ENCODE peak calls at places on chromosomes 11 and 22, in six cellular contexts. W is mucosa of descending colon, P is fibroblast of lung, O is spleen, C is nephron progenitor cell, F is Peyer's patch. X is an unnamed sample.

GRCh38 chr22:20412474-20413216 is 18.7 kb downstream of the ZNF74 start:
- DNase-seq in W (no peak), P (no peak), O (peak), C (no peak), F (peak), X (no peak)

GRCh38 chr22:37157516-37158289 is 8.0 kb upstream of the IL2RB start:
- DNase-seq in W (no peak), P (peak), O (peak), C (no peak), F (no peak), X (no peak)

GRCh38 chr11:47109882-47110281 is 66.8 kb downstream of the ARFGAP2 start:
- DNase-seq in W (no peak), P (no peak), O (no peak), C (no peak), F (no peak), X (no peak)

GRCh38 chr11:124150684-124151083 is 32.5 kb upstream of the OR10D3 start:
- DNase-seq in W (no peak), P (no peak), O (no peak), C (no peak), F (no peak), X (no peak)

GRCh38 chr11:106449756-106450155 is 372.3 kb downstream of the AASDHPPT start:
- DNase-seq in W (no peak), P (no peak), O (no peak), C (no peak), F (no peak), X (no peak)

GRCh38 chr11:72623052-72623451 is 51.2 kb downstream of the PDE2A start:
- DNase-seq in W (no peak), P (no peak), O (no peak), C (no peak), F (no peak), X (no peak)

GRCh38 chr22:20565079-20565734 is 57.8 kb downstream of the MED15 start:
- DNase-seq in W (no peak), P (no peak), O (peak), C (no peak), F (no peak), X (no peak)

GRCh38 chr22:50218996-50219727 is 18.4 kb downstream of the SELENOO start:
- DNase-seq in W (peak), P (peak), O (no peak), C (no peak), F (peak), X (peak)

GRCh38 chr11:325796-326591 is 5.3 kb upstream of the IFITM3 start:
- DNase-seq in W (no peak), P (no peak), O (peak), C (no peak), F (no peak), X (no peak)

GRCh38 chr22:27318516-27318915 is 483.0 kb downstream of the MN1 start:
- DNase-seq in W (peak), P (peak), O (no peak), C (no peak), F (no peak), X (peak)

GRCh38 chr11:69301033-69301490 is 7.1 kb downstream of the MYEOV start:
- DNase-seq in W (no peak), P (no peak), O (no peak), C (no peak), F (no peak), X (no peak)

GRCh38 chr11:120660024-120660565 is 148.5 kb downstream of the GRIK4 start:
- DNase-seq in W (peak), P (peak), O (peak), C (peak), F (peak), X (peak)

GRCh38 chr11:122604626-122605025 is 50.9 kb upstream of the UBASH3B start:
- DNase-seq in W (no peak), P (no peak), O (no peak), C (no peak), F (no peak), X (no peak)

GRCh38 chr22:22938672-22939536 is 51.3 kb downstream of the IGLL5 start:
- DNase-seq in W (no peak), P (no peak), O (no peak), C (no peak), F (peak), X (no peak)

GRCh38 chr11:117152066-117152465 is 8.0 kb downstream of the PAFAH1B2 start:
- DNase-seq in W (no peak), P (no peak), O (no peak), C (no peak), F (no peak), X (no peak)

GRCh38 chr11:94245121-94245520 is 59.3 kb upstream of the IZUMO1R start:
- DNase-seq in W (no peak), P (no peak), O (no peak), C (no peak), F (no peak), X (no peak)

GRCh38 chr11:72604256-72604655 is 70.0 kb downstream of the PDE2A start:
- DNase-seq in W (no peak), P (no peak), O (no peak), C (no peak), F (no peak), X (no peak)

GRCh38 chr22:37588540-37589215 is 8.8 kb upstream of the LGALS2 start:
- DNase-seq in W (peak), P (no peak), O (no peak), C (no peak), F (peak), X (no peak)

GRCh38 chr22:50603511-50604255 is 3.1 kb downstream of the MAPK8IP2 start:
- DNase-seq in W (no peak), P (no peak), O (no peak), C (no peak), F (no peak), X (no peak)

GRCh38 chr11:69264486-69264885 is 29.5 kb upstream of the MYEOV start:
- DNase-seq in W (no peak), P (no peak), O (peak), C (no peak), F (no peak), X (no peak)

GRCh38 chr11:77361184-77361583 is 59.7 kb upstream of the GDPD4 start:
- DNase-seq in W (no peak), P (peak), O (no peak), C (no peak), F (no peak), X (no peak)

GRCh38 chr11:123755344-123755743 is 1.0 kb upstream of the OR6X1 start:
- DNase-seq in W (no peak), P (no peak), O (no peak), C (no peak), F (no peak), X (no peak)

GRCh38 chr11:73781303-73781702 is 6.4 kb upstream of the MRPL48 start:
- DNase-seq in W (no peak), P (no peak), O (no peak), C (no peak), F (no peak), X (no peak)

GRCh38 chr11:73784734-73785133 is 2.9 kb upstream of the MRPL48 start:
- DNase-seq in W (no peak), P (no peak), O (no peak), C (no peak), F (no peak), X (no peak)

GRCh38 chr11:73784080-73784634 is 3.5 kb upstream of the MRPL48 start:
- DNase-seq in W (no peak), P (no peak), O (no peak), C (no peak), F (no peak), X (peak)

GRCh38 chr11:73783483-73784020 is 4.1 kb upstream of the MRPL48 start:
- DNase-seq in W (no peak), P (no peak), O (no peak), C (no peak), F (no peak), X (no peak)

GRCh38 chr11:73779084-73779902 is 8.4 kb upstream of the MRPL48 start:
- DNase-seq in W (peak), P (peak), O (peak), C (peak), F (peak), X (peak)
- TF ChIP-seq CTCF in W (no peak), P (no peak), O (no peak), C (no peak), F (no peak), X (no peak)

GRCh38 chr11:8765294-8765693 is 82.7 kb downstream of the RPL27A start:
- DNase-seq in W (no peak), P (peak), O (no peak), C (no peak), F (no peak), X (no peak)

GRCh38 chr11:8766993-8767374 is 84.4 kb downstream of the RPL27A start:
- DNase-seq in W (no peak), P (no peak), O (no peak), C (no peak), F (no peak), X (peak)

GRCh38 chr11:8766043-8766992 is 83.7 kb downstream of the RPL27A start:
- DNase-seq in W (no peak), P (peak), O (no peak), C (no peak), F (no peak), X (no peak)

GRCh38 chr11:8767466-8768142 is 85.0 kb downstream of the RPL27A start:
- DNase-seq in W (no peak), P (peak), O (no peak), C (no peak), F (no peak), X (peak)

DNA sequence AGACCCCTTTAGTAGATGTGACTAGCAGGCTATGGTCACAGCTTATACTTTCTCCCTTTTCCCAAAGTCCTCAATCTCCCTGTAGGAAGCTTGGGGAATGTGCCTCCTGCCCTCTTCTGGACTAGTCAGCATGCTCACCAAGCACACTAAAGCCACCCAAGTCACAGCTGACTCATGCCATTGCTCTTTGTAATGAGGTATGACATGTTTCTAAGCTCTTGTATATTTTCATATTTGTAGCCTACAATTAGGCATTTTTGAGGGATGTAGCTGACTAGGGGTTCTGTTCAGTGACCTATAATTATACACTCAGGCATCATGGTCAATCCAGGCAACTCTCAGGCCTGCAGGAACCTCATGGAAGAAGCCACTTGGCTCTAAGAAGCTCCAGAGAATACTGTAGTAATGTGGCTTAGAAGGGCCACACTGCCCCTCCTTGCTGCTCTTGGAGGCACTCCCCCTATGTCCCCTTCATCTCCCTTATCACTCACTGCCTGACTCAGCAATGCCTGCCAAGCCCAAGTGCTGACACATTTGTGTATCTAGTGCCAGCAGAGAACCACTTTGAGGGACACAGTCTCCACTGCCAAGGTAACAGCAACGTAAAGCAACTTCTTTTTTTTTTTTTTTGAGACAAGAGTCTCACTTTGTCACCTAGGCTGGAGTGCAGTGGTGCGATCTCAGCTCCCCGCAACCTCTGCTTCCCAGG is 86.2 kb downstream of the RPL27A start:
- DNase-seq in W (no peak), P (peak), O (no peak), C (no peak), F (no peak), X (peak)
- TF ChIP-seq CTCF in W (no peak), P (peak), O (no peak), C (no peak), F (peak), X (no peak)

DNA sequence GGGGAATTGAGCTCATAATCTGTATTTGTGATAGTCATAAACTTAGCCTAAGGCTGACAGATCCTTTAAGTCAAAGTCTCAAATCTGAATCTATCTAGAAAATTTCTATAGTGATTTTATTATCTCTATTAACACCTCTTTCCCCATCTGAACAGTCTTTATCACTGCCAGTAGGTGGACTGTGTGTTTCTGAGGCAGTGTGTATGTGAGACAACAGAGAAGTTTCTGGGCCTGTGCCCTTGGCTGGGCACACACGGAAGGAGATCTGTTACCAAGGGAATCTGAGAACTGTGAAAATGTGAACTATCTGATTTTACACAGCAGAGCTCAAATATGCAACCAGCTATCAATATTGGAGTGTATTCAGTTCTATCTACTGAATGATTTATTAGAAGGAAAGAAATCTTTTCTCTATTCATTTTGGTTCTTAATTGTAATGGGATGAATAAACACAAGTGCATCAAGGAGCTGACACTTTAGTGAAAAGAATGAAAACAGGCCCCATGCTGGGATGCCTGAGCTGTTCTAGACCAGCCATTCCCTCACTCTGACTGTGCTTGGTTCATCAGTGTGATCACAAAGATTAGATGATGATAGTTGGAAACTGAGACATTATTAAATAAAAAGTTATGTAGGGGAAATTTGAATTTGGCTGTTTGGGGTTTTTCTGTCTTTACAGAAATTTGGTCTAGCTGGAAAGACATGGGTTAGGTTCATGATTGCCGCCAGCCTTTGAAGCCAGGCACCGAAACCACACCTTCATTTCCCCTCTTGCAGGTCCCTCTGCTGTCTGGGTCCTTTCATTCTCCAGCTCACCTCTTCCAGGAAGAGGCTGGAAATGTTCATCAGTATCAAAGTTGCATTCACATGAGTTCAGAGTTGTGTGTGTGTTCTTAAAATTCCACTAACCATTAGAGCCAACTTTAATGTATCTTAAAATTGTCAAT is 68.1 kb downstream of the LIF start:
- DNase-seq in W (no peak), P (no peak), O (no peak), C (no peak), F (no peak), X (peak)
- TF ChIP-seq CTCF in W (no peak), P (no peak), O (no peak), C (no peak), F (no peak), X (no peak)

DNA sequence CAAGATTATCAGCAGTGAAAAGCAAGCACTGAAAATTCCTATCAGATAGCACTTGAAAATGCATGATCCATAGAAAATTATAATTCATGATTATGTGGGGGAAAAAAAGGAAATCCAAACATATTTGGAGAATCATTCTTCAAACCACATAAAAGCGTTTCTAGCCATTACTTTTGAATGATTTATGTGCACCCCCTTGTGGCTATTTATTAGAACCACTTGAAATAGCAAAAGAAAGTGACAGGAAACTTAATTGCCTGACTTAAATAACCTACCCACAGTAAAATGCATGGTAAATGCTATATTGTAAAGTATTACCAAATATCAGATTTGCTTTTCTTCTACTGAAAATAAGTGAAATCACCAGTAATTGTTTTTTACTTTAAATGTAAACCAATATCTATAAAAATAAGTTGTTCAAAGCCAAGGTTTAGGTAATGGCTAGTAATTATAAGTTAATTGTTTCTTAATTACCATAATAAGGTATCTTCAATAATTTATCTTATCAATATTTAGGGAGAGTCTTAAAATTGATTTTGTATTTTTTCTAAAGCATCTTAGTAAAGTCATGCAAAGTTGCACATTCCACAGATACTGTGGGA is 168.5 kb downstream of the ARHGAP42 start:
- DNase-seq in W (no peak), P (peak), O (no peak), C (no peak), F (no peak), X (peak)
- TF ChIP-seq CTCF in W (no peak), P (peak), O (peak), C (peak), F (peak), X (peak)

GRCh38 chr11:22669368-22669767 is 3.0 kb downstream of the GAS2 start:
- DNase-seq in W (no peak), P (no peak), O (no peak), C (no peak), F (no peak), X (no peak)

GRCh38 chr11:22666700-22667439 is 459 bp downstream of the GAS2 start:
- DNase-seq in W (peak), P (peak), O (peak), C (peak), F (peak), X (no peak)

GRCh38 chr11:22668005-22668796 is 1.8 kb downstream of the GAS2 start:
- DNase-seq in W (no peak), P (no peak), O (no peak), C (no peak), F (no peak), X (no peak)

GRCh38 chr11:22671751-22672150 is 5.3 kb downstream of the GAS2 start:
- DNase-seq in W (no peak), P (peak), O (no peak), C (no peak), F (no peak), X (peak)

GRCh38 chr11:22670803-22671202 is 4.4 kb downstream of the GAS2 start:
- DNase-seq in W (no peak), P (no peak), O (no peak), C (no peak), F (no peak), X (peak)
- TF ChIP-seq CTCF in W (no peak), P (no peak), O (no peak), C (peak), F (peak), X (peak)

DNA sequence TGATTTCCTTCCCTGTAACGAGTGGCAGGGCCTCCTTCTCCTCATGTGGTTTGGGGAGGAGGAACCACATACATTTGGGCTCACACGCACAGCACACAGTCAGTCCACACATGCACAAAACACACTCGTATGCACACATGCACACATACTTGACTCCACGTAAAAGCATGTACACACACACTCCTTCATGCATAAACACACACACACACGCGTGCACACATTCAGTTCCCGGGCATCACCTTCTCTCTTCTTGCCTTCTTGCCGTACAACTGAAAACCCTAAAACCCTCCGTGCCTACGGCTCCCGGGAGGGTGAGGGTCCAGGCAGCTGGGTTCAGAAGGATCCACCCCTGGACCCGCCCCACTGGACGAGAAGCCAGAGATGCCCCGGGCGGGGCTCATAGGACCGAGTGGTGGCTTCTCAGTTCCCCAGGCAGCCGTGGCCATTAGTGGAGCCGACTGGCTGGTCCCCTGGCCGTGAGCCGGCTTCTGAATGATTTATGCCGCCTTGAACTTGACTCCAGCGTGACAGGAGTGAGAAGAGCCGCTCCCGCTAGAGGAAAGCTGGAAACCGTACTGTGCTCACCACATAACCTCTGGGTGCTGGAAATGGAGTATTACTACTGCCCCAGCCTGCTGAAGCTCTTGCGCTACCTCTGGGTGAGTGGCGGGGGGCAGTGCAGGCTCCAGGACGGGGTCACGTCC is 117.4 kb downstream of the KIAA1671 start:
- DNase-seq in W (no peak), P (no peak), O (no peak), C (peak), F (no peak), X (no peak)
- TF ChIP-seq CTCF in W (no peak), P (no peak), O (no peak), C (no peak), F (no peak), X (no peak)

DNA sequence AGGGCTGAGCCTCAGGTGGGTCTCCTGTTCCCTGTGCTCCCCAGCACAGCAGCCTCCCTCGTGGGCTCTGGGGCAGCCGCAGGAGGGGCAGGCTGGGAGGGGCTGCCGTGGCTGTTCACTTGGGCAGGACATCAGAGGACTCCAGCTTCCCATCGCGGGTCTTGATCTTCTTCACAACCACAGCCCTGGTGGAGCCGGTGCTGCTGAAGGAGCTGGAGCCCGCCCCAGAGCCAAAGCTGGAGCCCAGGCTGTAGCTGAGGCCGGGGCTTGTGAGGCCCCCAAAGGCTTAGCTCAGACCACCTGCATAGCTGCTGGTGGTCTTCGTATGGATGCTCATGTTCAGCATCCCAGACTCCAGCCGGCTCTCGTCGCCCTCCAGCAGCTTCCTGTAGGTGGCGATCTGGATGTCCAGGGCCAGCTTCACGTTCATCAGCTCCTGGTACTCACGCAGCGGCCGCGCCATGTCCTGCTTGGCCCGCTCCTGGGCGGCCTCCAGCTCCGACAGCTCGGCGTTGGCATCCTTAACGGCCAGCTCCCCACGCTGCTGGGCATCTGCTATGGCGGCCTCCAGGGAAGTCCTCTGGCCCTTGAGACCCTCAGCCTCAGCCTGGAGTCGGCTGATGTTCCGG is 126.1 kb downstream of the NECTIN1 start:
- DNase-seq in W (no peak), P (no peak), O (no peak), C (no peak), F (no peak), X (no peak)
- TF ChIP-seq CTCF in W (no peak), P (no peak), O (no peak), C (peak), F (no peak), X (no peak)

X was measured in MCF 10A.